ENCODE peak calls at places on chromosomes 7 and 10, in ten cellular contexts. A is cerebellar cortex; Q is NCI-H82; C is GM06990; K is neuronal stem cell; U is CD4-positive, alpha-beta T cell; M is neural progenitor cell; L is NCI-H460; P is mucosa of descending colon; Y is activated naive CD8-positive, alpha-beta T cell treated with anti-CD3 and anti-CD28 coated beads, Interleukin-2, amount 50 U/mL, for 16 hours. S is an unnamed sample.

GRCh38 chr7:139931190-139932007 is 102.3 kb downstream of the TBXAS1 start:
- DNase-seq in K (no peak), L (no peak), M (no peak), Y (no peak), U (no peak), P (no peak), Q (no peak), A (no peak), C (no peak), S (no peak)

GRCh38 chr10:88115968-88116367 is 252.5 kb downstream of the PTEN start:
- DNase-seq in U (no peak), M (no peak), Y (no peak), C (no peak), Q (no peak), L (no peak), P (no peak), A (no peak), K (no peak), S (no peak)

GRCh38 chr7:1512781-1513656 is 8.8 kb upstream of the INTS1 start:
- DNase-seq in Q (no peak), K (no peak), U (peak; percentile 58), P (peak; percentile 66), Y (no peak), L (peak; percentile 94), C (peak; percentile 54), A (no peak), M (no peak), S (no peak)

GRCh38 chr7:142583424-142583823 is 165.8 kb upstream of the PRSS1 start:
- DNase-seq in U (no peak), P (no peak), A (no peak), Q (peak; percentile 27), M (peak; percentile 7), Y (no peak), L (peak; percentile 26), C (peak; percentile 52), K (no peak), S (no peak)

GRCh38 chr10:17820943-17821342 is 11.8 kb downstream of the MRC1 start:
- DNase-seq in U (no peak), K (no peak), P (no peak), Y (no peak), L (no peak), C (no peak), M (no peak), A (peak; percentile 30), Q (no peak), S (no peak)

GRCh38 chr10:91955114-91955513 is 31.5 kb downstream of the BTAF1 start:
- DNase-seq in C (no peak), M (no peak), Y (no peak), A (no peak), K (no peak), P (no peak), U (no peak), Q (no peak), L (no peak), S (no peak)

GRCh38 chr7:100431286-100431735 is 1.7 kb downstream of the MEPCE start:
- DNase-seq in C (no peak), Q (no peak), M (no peak), A (no peak), K (no peak), Y (no peak), L (no peak), P (peak; percentile 62), U (no peak), S (no peak)

GRCh38 chr10:16639457-16639856 is 117.8 kb upstream of the C1QL3 start:
- DNase-seq in Y (no peak), K (no peak), C (no peak), L (no peak), M (no peak), P (no peak), A (no peak), U (no peak), Q (no peak), S (no peak)

GRCh38 chr7:32091608-32092210 is 21.5 kb upstream of the PDE1C start:
- DNase-seq in C (no peak), M (no peak), U (no peak), L (no peak), K (no peak), Y (no peak), Q (no peak), A (no peak), P (no peak), S (no peak)

GRCh38 chr7:13874783-13875182 is 114.7 kb downstream of the ETV1 start:
- DNase-seq in P (no peak), Y (no peak), M (no peak), U (no peak), K (no peak), L (no peak), C (no peak), A (no peak), Q (no peak), S (no peak)

GRCh38 chr7:52764502-52765169 is 270.8 kb upstream of the POM121L12 start:
- DNase-seq in Q (peak; percentile 95), M (no peak), Y (no peak), P (no peak), A (no peak), K (no peak), L (no peak), U (no peak), C (no peak), S (no peak)

GRCh38 chr7:46165281-46165680 is 244.2 kb upstream of the IGFBP3 start:
- DNase-seq in Y (no peak), P (no peak), A (no peak), L (no peak), M (no peak), K (no peak), Q (no peak), U (no peak), C (no peak), S (no peak)

GRCh38 chr7:65509368-65510186 is 135.9 kb downstream of the ZNF92 start:
- DNase-seq in C (peak; percentile 9), K (peak; percentile 15), M (peak; percentile 65), Q (peak; percentile 38), P (peak; percentile 37), L (no peak), U (no peak), Y (no peak), A (no peak), S (peak; percentile 16)

GRCh38 chr10:45444976-45445898 is 71.2 kb downstream of the ALOX5 start:
- DNase-seq in U (no peak), K (no peak), L (no peak), A (peak; percentile 97), P (no peak), Q (no peak), Y (no peak), C (no peak), M (no peak), S (no peak)

GRCh38 chr10:46239999-46240683 is 46.7 kb upstream of the ANTXRL start:
- DNase-seq in K (no peak), A (no peak), U (no peak), Y (no peak), L (no peak), Q (no peak), C (no peak), P (no peak), M (no peak), S (no peak)

GRCh38 chr7:77866791-77867190 is 68.2 kb downstream of the PHTF2 start:
- DNase-seq in M (no peak), Y (no peak), Q (no peak), U (no peak), C (no peak), L (no peak), K (no peak), P (no peak), A (no peak), S (no peak)

GRCh38 chr10:50416885-50417284 is 165.6 kb upstream of the ASAH2 start:
- DNase-seq in Q (no peak), K (no peak), U (no peak), P (no peak), Y (no peak), C (no peak), L (no peak), A (no peak), M (no peak), S (no peak)

GRCh38 chr10:126384269-126384873 is 3.9 kb downstream of the ADAM12 start:
- DNase-seq in C (no peak), Y (no peak), Q (no peak), L (no peak), P (no peak), A (no peak), U (no peak), K (no peak), M (no peak), S (no peak)

GRCh38 chr7:28483112-28483511 is 70.8 kb downstream of the CREB5 start:
- DNase-seq in M (no peak), Y (no peak), L (no peak), P (no peak), U (no peak), A (no peak), K (peak; percentile 20), Q (no peak), C (no peak), S (no peak)

GRCh38 chr10:118047363-118047719 is 600 bp upstream of the RAB11FIP2 start:
- DNase-seq in K (no peak), P (peak; percentile 56), L (no peak), M (no peak), C (peak; percentile 6), Y (no peak), U (no peak), Q (no peak), A (peak; percentile 13), S (no peak)

GRCh38 chr7:125516194-125516593 is 586.6 kb upstream of the POT1 start:
- DNase-seq in C (no peak), L (no peak), P (no peak), U (no peak), Y (no peak), A (peak; percentile 12), Q (peak; percentile 64), K (no peak), M (no peak), S (no peak)

GRCh38 chr7:148264933-148265557 is 325.5 kb upstream of the C7orf33 start:
- DNase-seq in U (no peak), C (no peak), Y (no peak), Q (peak; percentile 78), M (peak; percentile 76), K (no peak), L (peak; percentile 25), P (no peak), A (peak; percentile 25), S (no peak)

GRCh38 chr10:87661861-87662785 is 2.4 kb downstream of the PAPSS2 start:
- DNase-seq in A (no peak), M (no peak), K (no peak), Q (no peak), L (peak; percentile 76), Y (no peak), U (no peak), P (no peak), C (no peak), S (no peak)

GRCh38 chr10:127720142-127720541 is 16.8 kb upstream of the FOXI2 start:
- DNase-seq in C (no peak), L (no peak), U (no peak), M (no peak), Y (no peak), Q (no peak), P (no peak), K (no peak), A (no peak), S (no peak)

GRCh38 chr7:44470080-44470479 is 20.4 kb downstream of the NUDCD3 start:
- DNase-seq in Q (no peak), P (no peak), Y (no peak), M (no peak), A (no peak), K (no peak), U (no peak), L (no peak), C (no peak), S (no peak)

GRCh38 chr7:6172331-6173295 is 99.8 kb downstream of the CYTH3 start:
- DNase-seq in K (no peak), U (no peak), A (no peak), L (no peak), Y (no peak), P (no peak), C (no peak), M (no peak), Q (no peak), S (no peak)

GRCh38 chr10:52688906-52689305 is 83.7 kb downstream of the MBL2 start:
- DNase-seq in Q (no peak), M (no peak), Y (no peak), U (no peak), A (peak; percentile 52), C (no peak), P (no peak), L (no peak), K (no peak), S (no peak)

GRCh38 chr7:139016931-139017511 is 18.8 kb downstream of the ZC3HAV1L start:
- DNase-seq in A (peak; percentile 66), P (no peak), Q (peak; percentile 90), U (peak; percentile 54), L (peak; percentile 68), Y (peak; percentile 12), K (peak; percentile 23), C (peak; percentile 30), M (peak; percentile 79), S (peak; percentile 67)